ENCODE peak calls at places on chromosomes 11 and 22, in nine cellular contexts. O is astrocyte of the spinal cord; V is left ventricle myocardium inferior; D is CD4-positive, alpha-beta T cell; R is CD4-positive, alpha-beta memory T cell; E is sigmoid colon; W is activated CD8-positive, alpha-beta memory T cell treated with anti-CD3 and anti-CD28 coated beads, Interleukin-2, amount 10 ng/mL, durations not matched to agents 7 days and 5 days; N is T-helper 2 cell; K is dorsolateral prefrontal cortex. F is an unnamed sample.

GRCh38 chr22:50670513-50670912 is 2.1 kb upstream of the SHANK3 start:
- DNase-seq in O (peak), V (no peak), D (no peak), R (no peak), E (no peak), W (no peak), N (no peak), K (no peak), F (no peak)

GRCh38 chr11:88631497-88631896 is 294.0 kb upstream of the CTSC start:
- DNase-seq in O (peak), V (no peak), D (no peak), R (no peak), E (no peak), W (no peak), N (no peak), K (no peak), F (peak)

GRCh38 chr11:120137187-120137610 is 714 bp downstream of the TRIM29 start:
- DNase-seq in O (no peak), V (no peak), D (no peak), R (no peak), E (peak), W (peak), N (no peak), K (no peak), F (no peak)

GRCh38 chr11:34977039-34977906 is 60.9 kb downstream of the PDHX start:
- DNase-seq in O (peak), V (no peak), D (no peak), R (no peak), E (no peak), W (no peak), N (no peak), K (no peak), F (no peak)

GRCh38 chr11:29063630-29064361 is 953.0 kb downstream of the KCNA4 start:
- DNase-seq in O (no peak), V (no peak), D (no peak), R (no peak), E (no peak), W (no peak), N (no peak), K (no peak), F (no peak)

GRCh38 chr22:42962295-42963230 is 52.4 kb downstream of the PACSIN2 start:
- DNase-seq in O (no peak), V (no peak), D (no peak), R (no peak), E (no peak), W (no peak), N (no peak), K (no peak), F (no peak)

GRCh38 chr11:34948721-34949120 is 32.3 kb downstream of the PDHX start:
- DNase-seq in O (peak), V (no peak), D (no peak), R (no peak), E (no peak), W (no peak), N (no peak), K (no peak), F (no peak)

GRCh38 chr11:65851811-65852507 is 6.0 kb downstream of the CFL1 start:
- DNase-seq in O (no peak), V (no peak), D (no peak), R (no peak), E (peak), W (no peak), N (no peak), K (no peak), F (no peak)

GRCh38 chr22:38935023-38935422 is 22.4 kb upstream of the APOBEC3A start:
- DNase-seq in O (no peak), V (peak), D (no peak), R (no peak), E (no peak), W (no peak), N (no peak), K (no peak), F (no peak)

GRCh38 chr11:117946196-117946841 is 17.1 kb upstream of the TMPRSS13 start:
- DNase-seq in O (no peak), V (no peak), D (no peak), R (no peak), E (no peak), W (no peak), N (no peak), K (no peak), F (no peak)

GRCh38 chr11:129593098-129593497 is 217.4 kb downstream of the BARX2 start:
- DNase-seq in O (no peak), V (no peak), D (no peak), R (no peak), E (no peak), W (no peak), N (no peak), K (no peak), F (no peak)

GRCh38 chr11:19276859-19277808 is 36.4 kb upstream of the E2F8 start:
- DNase-seq in O (no peak), V (no peak), D (no peak), R (no peak), E (no peak), W (no peak), N (no peak), K (no peak), F (no peak)